ENCODE peak calls at places on chromosome 5, in nine cellular contexts. E, P, S, H, I, Y, N, L and R are unnamed samples.

GRCh38 chr5:14263700-14264099 is 120.6 kb downstream of the TRIO start:
- DNase-seq in E (no peak), P (no peak), S (no peak), H (no peak), I (no peak), Y (no peak), N (no peak), L (no peak), R (no peak)

GRCh38 chr5:88826959-88827585 is 55.9 kb downstream of the MEF2C start:
- DNase-seq in E (no peak), P (peak), S (peak), H (no peak), I (no peak), Y (no peak), N (peak), L (no peak), R (peak)

GRCh38 chr5:122392844-122393243 is 80.8 kb downstream of the SNCAIP start:
- DNase-seq in E (no peak), P (no peak), S (peak), H (no peak), I (no peak), Y (no peak), N (no peak), L (no peak), R (no peak)

GRCh38 chr5:55226934-55227737 is at the start of gene MCIDAS:
- DNase-seq in E (peak), P (peak), S (no peak), H (peak), I (peak), Y (peak), N (peak), L (peak), R (no peak)

GRCh38 chr5:178194026-178194425 is 6.9 kb upstream of the GMCL2 start:
- DNase-seq in E (no peak), P (no peak), S (no peak), H (no peak), I (no peak), Y (no peak), N (no peak), L (no peak), R (no peak)

GRCh38 chr5:137212471-137212870 is 286.7 kb downstream of the SPOCK1 start:
- DNase-seq in E (no peak), P (no peak), S (no peak), H (no peak), I (no peak), Y (no peak), N (no peak), L (no peak), R (no peak)

GRCh38 chr5:144139586-144139985 is 30.9 kb downstream of the YIPF5 start:
- DNase-seq in E (no peak), P (no peak), S (peak), H (no peak), I (no peak), Y (no peak), N (no peak), L (no peak), R (no peak)

GRCh38 chr5:139458580-139459407 is 3.7 kb downstream of the ECSCR start:
- DNase-seq in E (peak), P (peak), S (peak), H (no peak), I (no peak), Y (no peak), N (peak), L (peak), R (peak)

GRCh38 chr5:180111273-180111695 is 39.7 kb upstream of the RNF130 start:
- DNase-seq in E (no peak), P (no peak), S (no peak), H (no peak), I (no peak), Y (no peak), N (no peak), L (no peak), R (no peak)

GRCh38 chr5:128477946-128478345 is 60.1 kb downstream of the FBN2 start:
- DNase-seq in E (no peak), P (no peak), S (no peak), H (no peak), I (no peak), Y (no peak), N (no peak), L (no peak), R (no peak)

GRCh38 chr5:128491291-128491690 is 46.8 kb downstream of the FBN2 start:
- DNase-seq in E (no peak), P (no peak), S (no peak), H (no peak), I (no peak), Y (no peak), N (no peak), L (no peak), R (no peak)

GRCh38 chr5:6604946-6605345 is 27.9 kb downstream of the NSUN2 start:
- DNase-seq in E (no peak), P (no peak), S (no peak), H (no peak), I (no peak), Y (no peak), N (no peak), L (no peak), R (no peak)

GRCh38 chr5:78458843-78459242 is 98.4 kb downstream of the SCAMP1 start:
- DNase-seq in E (no peak), P (no peak), S (no peak), H (no peak), I (no peak), Y (no peak), N (no peak), L (no peak), R (no peak)

GRCh38 chr5:54135042-54135441 is 175.3 kb downstream of the ARL15 start:
- DNase-seq in E (no peak), P (no peak), S (peak), H (no peak), I (no peak), Y (no peak), N (no peak), L (no peak), R (no peak)

GRCh38 chr5:6373081-6373846 is 5.1 kb downstream of the MED10 start:
- DNase-seq in E (peak), P (no peak), S (no peak), H (no peak), I (no peak), Y (no peak), N (no peak), L (no peak), R (no peak)

GRCh38 chr5:61805101-61805500 is 473.0 kb downstream of the ZSWIM6 start:
- DNase-seq in E (no peak), P (peak), S (peak), H (no peak), I (no peak), Y (no peak), N (no peak), L (no peak), R (peak)

GRCh38 chr5:20088361-20088760 is 100.4 kb upstream of the CDH18 start:
- DNase-seq in E (no peak), P (no peak), S (no peak), H (no peak), I (no peak), Y (no peak), N (no peak), L (no peak), R (no peak)

GRCh38 chr5:66089384-66089783 is 54.7 kb upstream of the SREK1 start:
- DNase-seq in E (no peak), P (no peak), S (no peak), H (no peak), I (no peak), Y (no peak), N (no peak), L (no peak), R (no peak)

GRCh38 chr5:124057815-124058231 is 545.8 kb downstream of the CSNK1G3 start:
- DNase-seq in E (no peak), P (no peak), S (no peak), H (no peak), I (no peak), Y (no peak), N (no peak), L (no peak), R (no peak)

GRCh38 chr5:9733456-9733855 is 103.3 kb upstream of the TAS2R1 start:
- DNase-seq in E (no peak), P (no peak), S (no peak), H (no peak), I (no peak), Y (no peak), N (no peak), L (no peak), R (no peak)

GRCh38 chr5:5421149-5421960 is 1.1 kb upstream of the ICE1 start:
- DNase-seq in E (peak), P (no peak), S (no peak), H (no peak), I (peak), Y (no peak), N (no peak), L (peak), R (no peak)

GRCh38 chr5:44365351-44365750 is 23.9 kb downstream of the FGF10 start:
- DNase-seq in E (no peak), P (no peak), S (no peak), H (no peak), I (no peak), Y (no peak), N (no peak), L (no peak), R (no peak)

GRCh38 chr5:150582281-150582791 is 58.1 kb upstream of the SYNPO start:
- DNase-seq in E (no peak), P (no peak), S (no peak), H (no peak), I (peak), Y (peak), N (peak), L (no peak), R (no peak)

GRCh38 chr5:129199308-129199707 is 104.8 kb downstream of the ISOC1 start:
- DNase-seq in E (no peak), P (no peak), S (no peak), H (no peak), I (no peak), Y (no peak), N (no peak), L (no peak), R (no peak)

GRCh38 chr5:163634061-163634460 is 128.6 kb downstream of the MAT2B start:
- DNase-seq in E (no peak), P (no peak), S (no peak), H (no peak), I (no peak), Y (no peak), N (no peak), L (no peak), R (no peak)

GRCh38 chr5:41835625-41836024 is 34.6 kb downstream of the OXCT1 start:
- DNase-seq in E (no peak), P (peak), S (peak), H (peak), I (peak), Y (no peak), N (no peak), L (no peak), R (peak)

GRCh38 chr5:180291234-180291940 is 496 bp downstream of the MAPK9 start:
- DNase-seq in E (peak), P (no peak), S (no peak), H (peak), I (peak), Y (no peak), N (peak), L (no peak), R (no peak)

GRCh38 chr5:68274847-68275700 is 59.5 kb downstream of the PIK3R1 start:
- DNase-seq in E (no peak), P (no peak), S (no peak), H (no peak), I (no peak), Y (no peak), N (no peak), L (no peak), R (no peak)

GRCh38 chr5:81825237-81825636 is 74.3 kb upstream of the SSBP2 start:
- DNase-seq in E (no peak), P (peak), S (peak), H (no peak), I (no peak), Y (no peak), N (peak), L (no peak), R (peak)

GRCh38 chr5:35668320-35668719 is 50.7 kb downstream of the SPEF2 start:
- DNase-seq in E (no peak), P (no peak), S (no peak), H (no peak), I (no peak), Y (no peak), N (no peak), L (no peak), R (no peak)

GRCh38 chr5:173029499-173029921 is 26.6 kb upstream of the CREBRF start:
- DNase-seq in E (no peak), P (no peak), S (no peak), H (no peak), I (no peak), Y (no peak), N (no peak), L (no peak), R (no peak)

GRCh38 chr5:173670791-173671120 is 54.3 kb upstream of the BOD1 start:
- DNase-seq in E (no peak), P (no peak), S (no peak), H (no peak), I (no peak), Y (no peak), N (no peak), L (no peak), R (no peak)

GRCh38 chr5:58108507-58108906 is 351.4 kb downstream of the PLK2 start:
- DNase-seq in E (no peak), P (no peak), S (no peak), H (no peak), I (no peak), Y (no peak), N (no peak), L (no peak), R (no peak)

GRCh38 chr5:15791274-15791673 is 291.3 kb downstream of the FBXL7 start:
- DNase-seq in E (no peak), P (no peak), S (no peak), H (no peak), I (no peak), Y (no peak), N (no peak), L (no peak), R (no peak)

GRCh38 chr5:69492391-69493234 is at the start of gene OCLN:
- DNase-seq in E (no peak), P (peak), S (no peak), H (peak), I (peak), Y (peak), N (peak), L (no peak), R (no peak)

GRCh38 chr5:149319174-149319573 is 26.1 kb upstream of the GRPEL2 start:
- DNase-seq in E (no peak), P (no peak), S (no peak), H (no peak), I (no peak), Y (no peak), N (no peak), L (no peak), R (no peak)

GRCh38 chr5:178993955-178994579 is 1.1 kb downstream of the GRM6 start:
- DNase-seq in E (no peak), P (no peak), S (no peak), H (no peak), I (no peak), Y (no peak), N (no peak), L (no peak), R (no peak)

GRCh38 chr5:113202904-113203716 is 226.5 kb downstream of the DCP2 start:
- DNase-seq in E (no peak), P (no peak), S (no peak), H (no peak), I (peak), Y (no peak), N (no peak), L (no peak), R (no peak)

GRCh38 chr5:68420476-68421344 is 205.2 kb downstream of the PIK3R1 start:
- DNase-seq in E (no peak), P (no peak), S (no peak), H (no peak), I (no peak), Y (no peak), N (peak), L (no peak), R (no peak)